ENCODE peak calls at places on chromosomes 13 and 19, in five cellular contexts. U, F, N, S and E are unnamed samples.

GRCh38 chr13:48801255-48801654 is 147.5 kb downstream of the CYSLTR2 start:
- DNase-seq in U (no peak), F (no peak), N (no peak), S (peak; percentile 99), E (no peak)

GRCh38 chr13:29159871-29160270 is 339.7 kb downstream of the MTUS2 start:
- DNase-seq in U (no peak), F (no peak), N (no peak), S (no peak), E (no peak)

GRCh38 chr13:111339366-111340143 is 19.1 kb downstream of the TEX29 start:
- DNase-seq in U (no peak), F (no peak), N (no peak), S (no peak), E (no peak)

GRCh38 chr19:38047641-38048040 is 140.6 kb downstream of the SIPA1L3 start:
- DNase-seq in U (no peak), F (no peak), N (no peak), S (no peak), E (no peak)

GRCh38 chr19:2049741-2050348 is 1.2 kb downstream of the MKNK2 start:
- DNase-seq in U (peak; percentile 41), F (no peak), N (peak; percentile 78), S (peak; percentile 67), E (peak; percentile 81)

GRCh38 chr13:111845621-111846351 is 221.2 kb upstream of the SOX1 start:
- DNase-seq in U (no peak), F (peak; percentile 57), N (no peak), S (no peak), E (no peak)

GRCh38 chr13:75461314-75461713 is 20.7 kb downstream of the TBC1D4 start:
- DNase-seq in U (no peak), F (no peak), N (peak; percentile 21), S (no peak), E (no peak)

GRCh38 chr19:28065026-28065425 is 1147.9 kb downstream of the UQCRFS1 start:
- DNase-seq in U (no peak), F (no peak), N (no peak), S (no peak), E (no peak)

GRCh38 chr19:39765091-39766076 is 13.3 kb upstream of the LEUTX start:
- DNase-seq in U (peak; percentile 3), F (peak; percentile 73), N (peak; percentile 13), S (peak; percentile 56), E (peak; percentile 66)

GRCh38 chr13:106532111-106532929 is 3.1 kb downstream of the EFNB2 start:
- DNase-seq in U (peak; percentile 27), F (no peak), N (peak; percentile 37), S (peak; percentile 28), E (peak; percentile 38)

GRCh38 chr13:40095695-40096356 is 440.4 kb downstream of the COG6 start:
- DNase-seq in U (no peak), F (no peak), N (no peak), S (no peak), E (no peak)

GRCh38 chr13:95505265-95505664 is 47.3 kb upstream of the CLDN10 start:
- DNase-seq in U (no peak), F (no peak), N (no peak), S (no peak), E (no peak)

GRCh38 chr19:48571378-48572162 is 19.6 kb downstream of the SULT2B1 start:
- DNase-seq in U (no peak), F (no peak), N (no peak), S (no peak), E (no peak)

GRCh38 chr19:31413353-31413752 is 64.1 kb upstream of the TSHZ3 start:
- DNase-seq in U (no peak), F (no peak), N (no peak), S (no peak), E (no peak)

GRCh38 chr19:34475026-34475974 is 6.3 kb upstream of the WTIP start:
- DNase-seq in U (no peak), F (no peak), N (peak; percentile 70), S (peak; percentile 92), E (peak; percentile 88)

GRCh38 chr13:33487575-33488243 is 202.2 kb upstream of the STARD13 start:
- DNase-seq in U (no peak), F (no peak), N (peak; percentile 38), S (peak; percentile 74), E (peak; percentile 65)

GRCh38 chr13:52615817-52616216 is 26.4 kb upstream of the HNRNPA1L2 start:
- DNase-seq in U (no peak), F (no peak), N (no peak), S (peak; percentile 7), E (no peak)

GRCh38 chr19:3516675-3517207 is 10.6 kb downstream of the FZR1 start:
- DNase-seq in U (no peak), F (no peak), N (no peak), S (no peak), E (no peak)

GRCh38 chr13:42533336-42533591 is 40.7 kb upstream of the TNFSF11 start:
- DNase-seq in U (no peak), F (no peak), N (no peak), S (no peak), E (no peak)

GRCh38 chr19:8638078-8638619 is 7.7 kb downstream of the NFILZ start:
- DNase-seq in U (no peak), F (no peak), N (no peak), S (no peak), E (peak; percentile 36)

GRCh38 chr13:31742102-31742695 is 2.9 kb downstream of the RXFP2 start:
- DNase-seq in U (peak; percentile 65), F (peak; percentile 75), N (peak; percentile 45), S (peak; percentile 81), E (peak; percentile 82)

GRCh38 chr19:8607386-8607785 is 3.1 kb downstream of the ADAMTS10 start:
- DNase-seq in U (no peak), F (no peak), N (no peak), S (peak; percentile 69), E (peak; percentile 73)

GRCh38 chr19:54172413-54172763 is 572 bp downstream of the TMC4 start:
- DNase-seq in U (no peak), F (no peak), N (no peak), S (no peak), E (no peak)

GRCh38 chr13:44302233-44302632 is 71.4 kb upstream of the SERP2 start:
- DNase-seq in U (no peak), F (no peak), N (peak; percentile 39), S (peak; percentile 96), E (peak; percentile 64)

GRCh38 chr13:35485451-35485850 is 9.0 kb upstream of the MAB21L1 start:
- DNase-seq in U (no peak), F (no peak), N (no peak), S (no peak), E (no peak)

GRCh38 chr13:111900390-111901180 is 166.4 kb upstream of the SOX1 start:
- DNase-seq in U (no peak), F (peak; percentile 5), N (no peak), S (no peak), E (no peak)

GRCh38 chr19:37505958-37506386 is 767 bp upstream of the ZNF793 start:
- DNase-seq in U (peak; percentile 2), F (peak; percentile 73), N (no peak), S (no peak), E (no peak)

GRCh38 chr19:20038358-20039202 is 725 bp downstream of the ZNF682 start:
- DNase-seq in U (no peak), F (no peak), N (no peak), S (peak; percentile 12), E (no peak)

GRCh38 chr13:111202745-111203144 is 87.6 kb downstream of the ARHGEF7 start:
- DNase-seq in U (no peak), F (no peak), N (no peak), S (peak; percentile 90), E (peak; percentile 99)

GRCh38 chr13:44690376-44690775 is 114.2 kb upstream of the TSC22D1 start:
- DNase-seq in U (no peak), F (no peak), N (no peak), S (no peak), E (no peak)

GRCh38 chr13:106887686-106888085 is 319.7 kb upstream of the ARGLU1 start:
- DNase-seq in U (no peak), F (no peak), N (no peak), S (no peak), E (no peak)

GRCh38 chr19:39144487-39145071 is 19.0 kb downstream of the PAK4 start:
- DNase-seq in U (no peak), F (no peak), N (no peak), S (peak; percentile 25), E (peak; percentile 64)

GRCh38 chr13:21849323-21849722 is 178.4 kb downstream of the FGF9 start:
- DNase-seq in U (no peak), F (no peak), N (peak; percentile 11), S (peak; percentile 6), E (peak; percentile 1)

GRCh38 chr13:23696610-23697009 is 126.4 kb downstream of the TNFRSF19 start:
- DNase-seq in U (no peak), F (no peak), N (no peak), S (no peak), E (no peak)

GRCh38 chr13:113589961-113590339 is 5.4 kb downstream of the TFDP1 start:
- DNase-seq in U (no peak), F (no peak), N (no peak), S (no peak), E (no peak)